ENCODE peak calls at places on chromosomes 5 and 9, in eight cellular contexts. P, Q, Z, H, T, G, B and X are unnamed samples.

GRCh38 chr9:134192951-134193731 is 28.8 kb upstream of the RNU6ATAC start:
- DNase-seq in P (no peak), Q (peak; percentile 35), Z (peak; percentile 84), H (no peak), T (peak; percentile 15), G (no peak), B (no peak), X (no peak)

GRCh38 chr5:87195104-87195581 is 72.5 kb upstream of the RASA1 start:
- DNase-seq in P (no peak), Q (no peak), Z (no peak), H (no peak), T (no peak), G (peak; percentile 84), B (peak; percentile 8), X (no peak)

GRCh38 chr9:76658510-76659231 is 105.6 kb upstream of the PCA3 start:
- DNase-seq in P (peak; percentile 78), Q (peak; percentile 61), Z (no peak), H (no peak), T (no peak), G (peak; percentile 84), B (peak; percentile 28), X (no peak)

GRCh38 chr9:113675475-113675941 is 200.6 kb upstream of the ZNF618 start:
- DNase-seq in P (no peak), Q (no peak), Z (peak; percentile 19), H (peak; percentile 67), T (peak; percentile 87), G (peak; percentile 95), B (peak; percentile 44), X (no peak)

GRCh38 chr5:55176176-55176818 is 3.3 kb upstream of the CDC20B start:
- DNase-seq in P (peak; percentile 54), Q (peak; percentile 93), Z (peak; percentile 74), H (peak; percentile 24), T (no peak), G (peak; percentile 9), B (peak; percentile 89), X (no peak)

GRCh38 chr9:11092974-11093373 is 480.2 kb upstream of the PTPRD start:
- DNase-seq in P (no peak), Q (no peak), Z (no peak), H (no peak), T (no peak), G (no peak), B (no peak), X (no peak)

GRCh38 chr5:33981408-33982171 is 2.9 kb downstream of the SLC45A2 start:
- DNase-seq in P (no peak), Q (no peak), Z (peak; percentile 24), H (no peak), T (no peak), G (peak; percentile 52), B (no peak), X (no peak)

GRCh38 chr5:103808464-103809106 is 246.0 kb upstream of the NUDT12 start:
- DNase-seq in P (peak; percentile 77), Q (peak; percentile 80), Z (peak; percentile 28), H (no peak), T (peak; percentile 42), G (peak; percentile 59), B (peak; percentile 44), X (no peak)

GRCh38 chr5:39605966-39606591 is 181.3 kb upstream of the DAB2 start:
- DNase-seq in P (no peak), Q (no peak), Z (no peak), H (no peak), T (no peak), G (no peak), B (no peak), X (no peak)

GRCh38 chr5:60677831-60678664 is 21.9 kb downstream of the DEPDC1B start:
- DNase-seq in P (peak; percentile 24), Q (no peak), Z (no peak), H (no peak), T (no peak), G (peak; percentile 74), B (peak; percentile 50), X (no peak)

GRCh38 chr5:103254921-103255320 is 3.6 kb upstream of the MACIR start:
- DNase-seq in P (no peak), Q (no peak), Z (no peak), H (no peak), T (no peak), G (no peak), B (no peak), X (no peak)

GRCh38 chr5:19122923-19123322 is 865.1 kb downstream of the CDH18 start:
- DNase-seq in P (no peak), Q (no peak), Z (no peak), H (no peak), T (no peak), G (no peak), B (no peak), X (no peak)

GRCh38 chr9:122307036-122307435 is 42.4 kb downstream of the MRRF start:
- DNase-seq in P (no peak), Q (peak; percentile 63), Z (peak; percentile 15), H (no peak), T (no peak), G (no peak), B (no peak), X (no peak)

GRCh38 chr5:84273517-84273883 is 111.2 kb downstream of the EDIL3 start:
- DNase-seq in P (no peak), Q (no peak), Z (no peak), H (no peak), T (no peak), G (no peak), B (no peak), X (no peak)

GRCh38 chr9:132605387-132605786 is 23.0 kb downstream of the BARHL1 start:
- DNase-seq in P (no peak), Q (no peak), Z (no peak), H (no peak), T (no peak), G (no peak), B (no peak), X (no peak)

GRCh38 chr5:123976393-123977029 is 464.5 kb downstream of the CSNK1G3 start:
- DNase-seq in P (peak; percentile 34), Q (no peak), Z (no peak), H (no peak), T (no peak), G (no peak), B (no peak), X (no peak)

GRCh38 chr5:149636861-149637246 is 55.6 kb downstream of the ARHGEF37 start:
- DNase-seq in P (peak; percentile 27), Q (peak; percentile 82), Z (peak; percentile 22), H (no peak), T (no peak), G (peak; percentile 73), B (peak; percentile 55), X (peak; percentile 75)

GRCh38 chr9:125258832-125259534 is 2.6 kb upstream of the GAPVD1 start:
- DNase-seq in P (no peak), Q (no peak), Z (no peak), H (no peak), T (no peak), G (no peak), B (no peak), X (no peak)

GRCh38 chr9:125260564-125260963 is 1.1 kb upstream of the GAPVD1 start:
- DNase-seq in P (no peak), Q (no peak), Z (no peak), H (no peak), T (no peak), G (no peak), B (no peak), X (no peak)

GRCh38 chr9:125254231-125254630 is 7.4 kb upstream of the GAPVD1 start:
- DNase-seq in P (no peak), Q (no peak), Z (no peak), H (no peak), T (no peak), G (no peak), B (no peak), X (no peak)

GRCh38 chr9:125258160-125258559 is 3.5 kb upstream of the GAPVD1 start:
- DNase-seq in P (no peak), Q (no peak), Z (no peak), H (no peak), T (no peak), G (no peak), B (no peak), X (no peak)

DNA sequence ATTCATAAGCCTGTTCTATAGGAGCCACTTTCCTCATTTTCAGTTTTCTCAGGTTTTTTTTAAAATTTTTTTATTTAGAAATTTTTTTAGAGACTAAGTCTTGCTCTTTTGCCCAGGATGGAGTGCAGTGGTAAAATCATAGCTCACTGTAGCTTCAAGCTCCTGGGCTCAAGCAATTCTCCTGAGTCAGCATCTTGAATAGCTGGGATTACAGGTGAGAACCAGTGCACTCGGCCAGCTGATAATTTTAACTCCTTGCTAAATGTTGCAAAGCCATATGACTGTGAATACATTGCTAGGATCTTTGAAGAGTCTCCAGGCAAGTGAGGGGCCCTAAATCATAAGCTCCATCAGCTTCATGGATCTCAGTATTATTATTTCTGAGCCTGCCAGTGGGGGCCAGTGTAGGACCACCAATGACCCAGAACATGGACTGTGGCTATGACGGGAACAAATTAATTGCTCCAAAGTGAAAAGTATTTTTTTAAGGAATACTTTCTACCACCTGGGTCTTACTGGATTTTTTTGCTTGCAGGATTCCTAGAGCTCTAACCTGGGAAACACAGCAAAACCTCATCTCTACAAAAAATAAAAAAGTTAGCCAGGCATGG is 5.7 kb upstream of the GAPVD1 start:
- DNase-seq in P (no peak), Q (peak; percentile 69), Z (peak; percentile 30), H (no peak), T (no peak), G (peak; percentile 41), B (peak; percentile 56), X (no peak)
- TF ChIP-seq CTCF in P (no peak), Q (peak; percentile 74), Z (peak; percentile 24), H (no peak), T (peak; percentile 37), G (peak; percentile 39), B (peak; percentile 74), X (no peak)

GRCh38 chr5:173321886-173322285 is 6.3 kb downstream of the STC2 start:
- DNase-seq in P (no peak), Q (no peak), Z (no peak), H (no peak), T (no peak), G (peak; percentile 66), B (no peak), X (no peak)
- H3K4me1 ChIP-seq in P (peaks cover 7% of the 10 kb centered on the region), Q (no peaks in the 10 kb centered on the region), Z (peaks cover 11% of the 10 kb centered on the region), H (peaks cover 83% of the 10 kb centered on the region), T (no peaks in the 10 kb centered on the region), G (peaks cover 9% of the 10 kb centered on the region), B (peaks cover 39% of the 10 kb centered on the region), X (no peaks in the 10 kb centered on the region)

GRCh38 chr5:155127552-155127951 is 114.0 kb downstream of the KIF4B start:
- DNase-seq in P (no peak), Q (no peak), Z (no peak), H (no peak), T (no peak), G (no peak), B (no peak), X (no peak)
- TF ChIP-seq CTCF in P (no peak), Q (no peak), Z (no peak), H (no peak), T (no peak), G (no peak), B (no peak), X (no peak)

GRCh38 chr5:73663161-73663859 is 37.3 kb downstream of the ARHGEF28 start:
- DNase-seq in P (no peak), Q (no peak), Z (no peak), H (no peak), T (no peak), G (no peak), B (no peak), X (no peak)
- H3K4me1 ChIP-seq in P (peaks cover 21% of the 10 kb centered on the region), Q (no peaks in the 10 kb centered on the region), Z (peaks cover 45% of the 10 kb centered on the region), H (no peaks in the 10 kb centered on the region), T (peaks cover 23% of the 10 kb centered on the region), G (no peaks in the 10 kb centered on the region), B (no peaks in the 10 kb centered on the region), X (no peaks in the 10 kb centered on the region)